ENCODE peak calls at places on chromosomes 7 and 10, in eight cellular contexts. Q is adrenal gland, F is small intestine, L is breast epithelium, P is transverse colon, K is bronchial epithelial cell, M is left lung, J is endodermal cell. X is an unnamed sample. For H3K36me3, the result is how much of the 10 kb centered on the place peaks cover.

GRCh38 chr7:117401293-117402002 is 25.8 kb downstream of the ASZ1 start:
- DNase-seq in P (no peak), F (no peak), L (no peak), J (no peak), Q (no peak), M (no peak), K (peak), X (no peak)

GRCh38 chr7:115747174-115747573 is 283.4 kb downstream of the TFEC start:
- DNase-seq in M (no peak), L (no peak), K (no peak), Q (no peak), F (no peak), P (no peak), J (no peak), X (peak)

GRCh38 chr7:50791363-50791762 is 8.7 kb upstream of the GRB10 start:
- DNase-seq in Q (no peak), L (no peak), F (no peak), K (no peak), J (no peak), M (no peak), P (no peak), X (peak)

GRCh38 chr7:115526272-115526671 is 504.3 kb downstream of the TFEC start:
- DNase-seq in P (no peak), Q (no peak), M (no peak), F (no peak), J (peak), K (no peak), L (no peak), X (no peak)

GRCh38 chr10:13922591-13922990 is 335.8 kb downstream of the PRPF18 start:
- DNase-seq in K (peak), M (no peak), F (no peak), Q (no peak), P (no peak), J (no peak), L (no peak), X (peak)

GRCh38 chr7:130127404-130128395 is 57.4 kb downstream of the KLHDC10 start:
- DNase-seq in F (peak), P (no peak), K (no peak), J (no peak), L (no peak), M (no peak), Q (no peak), X (peak)

GRCh38 chr10:123204127-123204461 is 49.9 kb downstream of the BUB3 start:
- DNase-seq in M (no peak), F (no peak), P (no peak), K (no peak), J (no peak), Q (no peak), L (no peak), X (no peak)

GRCh38 chr7:79272066-79272669 is 181.3 kb downstream of the MAGI2 start:
- DNase-seq in F (peak), K (peak), L (no peak), M (no peak), P (no peak), Q (no peak), J (no peak), X (peak)

GRCh38 chr7:117038408-117038807 is 85.1 kb downstream of the ST7 start:
- DNase-seq in Q (no peak), M (no peak), F (no peak), L (no peak), J (no peak), K (no peak), P (no peak), X (no peak)

GRCh38 chr10:122267849-122268737 is 3.0 kb upstream of the BTBD16 start:
- DNase-seq in M (peak), L (no peak), P (peak), F (peak), J (peak), Q (peak), K (peak), X (peak)

GRCh38 chr7:26550492-26550891 is 258.8 kb downstream of the SNX10 start:
- DNase-seq in Q (no peak), M (no peak), F (no peak), L (no peak), J (peak), K (no peak), P (no peak), X (no peak)

GRCh38 chr10:85319150-85319549 is 990.8 kb downstream of the CCSER2 start:
- DNase-seq in F (no peak), K (peak), P (no peak), Q (no peak), J (no peak), L (no peak), M (no peak), X (no peak)

GRCh38 chr10:122326385-122326784 is 48.1 kb upstream of the PLEKHA1 start:
- DNase-seq in F (no peak), J (no peak), P (no peak), L (no peak), Q (no peak), K (no peak), M (no peak), X (no peak)

GRCh38 chr7:77464589-77464988 is 48.4 kb upstream of the GSAP start:
- DNase-seq in F (no peak), P (no peak), M (no peak), J (no peak), K (no peak), Q (no peak), L (no peak), X (no peak)

GRCh38 chr7:126574276-126574675 is 678.5 kb downstream of the GRM8 start:
- DNase-seq in J (no peak), Q (no peak), F (no peak), M (no peak), K (peak), L (no peak), P (no peak), X (no peak)

GRCh38 chr10:34194259-34194658 is 620.8 kb downstream of the PARD3 start:
- DNase-seq in P (no peak), F (no peak), K (no peak), Q (no peak), M (no peak), L (no peak), J (no peak), X (peak)

DNA sequence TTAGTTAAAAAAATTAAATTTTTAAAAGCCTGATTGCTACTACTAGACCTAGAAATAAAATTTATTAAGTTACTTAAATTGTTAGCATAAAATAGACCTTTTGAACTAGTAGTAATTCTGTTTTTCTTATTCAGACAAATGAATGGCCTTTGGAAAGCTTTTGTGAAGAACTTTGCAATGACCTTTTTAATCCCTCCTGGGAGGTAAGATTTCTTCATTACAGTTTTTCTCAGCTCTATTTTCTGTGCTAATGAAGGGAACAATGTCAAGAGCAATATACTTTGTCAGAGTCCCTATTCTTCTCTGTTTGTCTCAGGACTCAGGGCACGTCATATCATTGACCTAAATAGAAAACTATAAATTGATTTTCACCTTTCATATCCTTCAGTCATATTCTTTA is 33.5 kb downstream of the BTAF1 start:
- DNase-seq in F (no peak), J (no peak), P (no peak), K (no peak), L (no peak), Q (no peak), M (no peak), X (no peak)
- H3K36me3 ChIP-seq in F (under half), J (half or more), P (under half), K (under half), L (under half), Q (half or more), M (half or more), X (half or more)

GRCh38 chr10:93452143-93452542 is 30.0 kb downstream of the MYOF start:
- DNase-seq in L (no peak), J (peak), K (no peak), M (no peak), P (no peak), F (no peak), Q (no peak), X (no peak)
- H3K36me3 ChIP-seq in L (under half), J (half or more), K (under half), M (under half), P (under half), F (under half), Q (under half), X (half or more)

GRCh38 chr7:44208085-44208484 is 7.3 kb downstream of the YKT6 start:
- DNase-seq in Q (no peak), M (no peak), F (no peak), L (no peak), K (no peak), J (no peak), P (no peak), X (no peak)
- H3K36me3 ChIP-seq in Q (half or more), M (half or more), F (under half), L (under half), K (under half), J (half or more), P (under half), X (half or more)

GRCh38 chr10:73797324-73798025 is 12.1 kb downstream of the ZSWIM8 start:
- DNase-seq in Q (no peak), J (no peak), L (no peak), K (no peak), P (no peak), F (no peak), M (no peak), X (no peak)

GRCh38 chr10:73798927-73799563 is 12.4 kb downstream of the NDST2 start:
- DNase-seq in J (no peak), L (no peak), P (no peak), M (no peak), K (no peak), F (no peak), Q (no peak), X (no peak)

GRCh38 chr10:73796766-73797165 is 11.4 kb downstream of the ZSWIM8 start:
- DNase-seq in Q (no peak), F (no peak), K (no peak), J (no peak), P (no peak), L (no peak), M (no peak), X (no peak)

GRCh38 chr10:73799899-73800559 is 11.4 kb downstream of the NDST2 start:
- DNase-seq in F (no peak), P (no peak), L (no peak), K (no peak), J (no peak), M (no peak), Q (no peak), X (no peak)

GRCh38 chr10:73798087-73798486 is 12.7 kb downstream of the ZSWIM8 start:
- DNase-seq in J (no peak), K (no peak), L (no peak), F (no peak), M (no peak), P (no peak), Q (no peak), X (no peak)
- H3K36me3 ChIP-seq in J (half or more), K (half or more), L (under half), F (half or more), M (half or more), P (under half), Q (half or more), X (half or more)

DNA sequence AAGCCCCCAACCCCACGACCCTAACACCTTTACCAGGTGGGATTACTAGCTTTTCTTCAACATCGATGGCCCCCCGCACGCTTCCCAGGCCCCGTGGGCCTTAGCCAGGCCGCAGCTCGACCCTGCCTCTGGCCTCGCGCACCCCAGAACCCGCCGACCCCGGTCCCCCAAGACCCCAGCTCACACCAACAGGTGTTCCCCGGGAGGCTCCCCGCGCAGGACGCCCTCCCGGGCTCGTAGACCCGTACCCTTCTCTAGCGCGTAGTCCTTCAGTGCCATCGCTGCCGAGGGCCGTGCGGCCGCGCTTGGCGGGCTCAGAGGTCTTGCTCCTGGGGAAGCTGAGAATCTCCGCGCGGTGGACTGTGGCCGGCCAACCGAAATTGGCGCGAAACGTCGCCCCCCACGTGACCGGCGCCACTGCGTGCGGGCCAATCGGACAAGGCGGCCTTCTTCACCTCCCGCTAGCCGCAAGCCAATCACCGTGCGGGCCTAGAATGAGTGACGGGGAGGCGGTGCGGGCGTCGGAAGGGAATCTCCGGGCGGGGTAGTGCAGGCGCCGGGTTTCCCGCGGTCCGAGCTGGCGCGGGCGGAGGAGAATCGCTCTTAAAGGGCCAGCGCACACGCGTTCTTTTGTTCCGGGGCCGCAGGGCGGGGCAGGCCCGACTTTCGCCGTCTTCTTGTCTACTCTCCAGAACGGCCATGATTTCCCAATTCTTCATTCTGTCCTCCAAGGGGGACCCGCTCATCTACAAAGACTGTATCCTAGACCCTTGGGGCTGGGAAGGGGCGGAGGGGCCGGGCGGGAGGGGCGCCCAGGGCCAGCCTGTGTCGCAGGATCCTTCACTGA is at the start of the genes AP4M1 and MCM7:
- DNase-seq in L (peak), Q (peak), J (peak), K (peak), M (peak), P (peak), F (peak), X (peak)
- H3K36me3 ChIP-seq in L (under half), Q (under half), J (half or more), K (under half), M (half or more), P (under half), F (under half), X (under half)

GRCh38 chr7:2129376-2130375 is 103.1 kb downstream of the MAD1L1 start:
- DNase-seq in K (no peak), P (no peak), M (peak), Q (no peak), J (no peak), F (no peak), L (no peak), X (no peak)
- H3K36me3 ChIP-seq in K (under half), P (under half), M (under half), Q (under half), J (under half), F (under half), L (under half), X (under half)

GRCh38 chr10:116158036-116158435 is 115.0 kb downstream of the GFRA1 start:
- DNase-seq in F (no peak), M (no peak), P (no peak), K (no peak), L (no peak), Q (no peak), J (no peak), X (no peak)
- H3K36me3 ChIP-seq in F (under half), M (under half), P (under half), K (under half), L (under half), Q (under half), J (under half), X (under half)